ENCODE peak calls at places on chromosomes 7 and 10, in five cellular contexts. One of them, this sample, is unnamed.

GRCh38 chr10:42955493-42955889 is 121.4 kb upstream of the RET start:
- DNase-seq in Peyer's patch: no peak
- DNase-seq in endothelial cell of umbilical vein: no peak
- DNase-seq in AG04450: no peak
- DNase-seq in effector memory CD4-positive, alpha-beta T cell: no peak
- DNase-seq in this sample: peak; percentile 15

GRCh38 chr7:1720325-1720724 is 50.2 kb downstream of the ELFN1 start:
- DNase-seq in Peyer's patch: no peak
- DNase-seq in endothelial cell of umbilical vein: no peak
- DNase-seq in AG04450: no peak
- DNase-seq in effector memory CD4-positive, alpha-beta T cell: no peak
- DNase-seq in this sample: peak; percentile 31

GRCh38 chr10:11667756-11668155 is 56.3 kb upstream of the USP6NL start:
- DNase-seq in Peyer's patch: peak; percentile 46
- DNase-seq in endothelial cell of umbilical vein: no peak
- DNase-seq in AG04450: no peak
- DNase-seq in effector memory CD4-positive, alpha-beta T cell: no peak
- DNase-seq in this sample: no peak

GRCh38 chr10:6393168-6393567 is 186.9 kb downstream of the PRKCQ start:
- DNase-seq in Peyer's patch: no peak
- DNase-seq in endothelial cell of umbilical vein: no peak
- DNase-seq in AG04450: no peak
- DNase-seq in effector memory CD4-positive, alpha-beta T cell: no peak
- DNase-seq in this sample: no peak

GRCh38 chr10:42952931-42953683 is 123.8 kb upstream of the RET start:
- DNase-seq in Peyer's patch: peak; percentile 8
- DNase-seq in endothelial cell of umbilical vein: no peak
- DNase-seq in AG04450: no peak
- DNase-seq in effector memory CD4-positive, alpha-beta T cell: no peak
- DNase-seq in this sample: peak; percentile 41

GRCh38 chr7:37442268-37442667 is 6.4 kb downstream of the ELMO1 start:
- DNase-seq in Peyer's patch: no peak
- DNase-seq in endothelial cell of umbilical vein: peak; percentile 46
- DNase-seq in AG04450: no peak
- DNase-seq in effector memory CD4-positive, alpha-beta T cell: no peak
- DNase-seq in this sample: no peak

GRCh38 chr10:74901867-74902439 is 75.6 kb downstream of the KAT6B start:
- DNase-seq in Peyer's patch: no peak
- DNase-seq in endothelial cell of umbilical vein: no peak
- DNase-seq in AG04450: no peak
- DNase-seq in effector memory CD4-positive, alpha-beta T cell: no peak
- DNase-seq in this sample: no peak

GRCh38 chr10:5692476-5693358 is 8.1 kb downstream of the TASOR2 start:
- DNase-seq in Peyer's patch: peak; percentile 45
- DNase-seq in endothelial cell of umbilical vein: no peak
- DNase-seq in AG04450: no peak
- DNase-seq in effector memory CD4-positive, alpha-beta T cell: peak; percentile 39
- DNase-seq in this sample: peak; percentile 92

GRCh38 chr7:45901566-45901965 is 13.3 kb downstream of the IGFBP1 start:
- DNase-seq in Peyer's patch: no peak
- DNase-seq in endothelial cell of umbilical vein: no peak
- DNase-seq in AG04450: no peak
- DNase-seq in effector memory CD4-positive, alpha-beta T cell: no peak
- DNase-seq in this sample: no peak

GRCh38 chr7:73570977-73571376 is 7.4 kb downstream of the TBL2 start:
- DNase-seq in Peyer's patch: no peak
- DNase-seq in endothelial cell of umbilical vein: no peak
- DNase-seq in AG04450: no peak
- DNase-seq in effector memory CD4-positive, alpha-beta T cell: no peak
- DNase-seq in this sample: no peak

DNA sequence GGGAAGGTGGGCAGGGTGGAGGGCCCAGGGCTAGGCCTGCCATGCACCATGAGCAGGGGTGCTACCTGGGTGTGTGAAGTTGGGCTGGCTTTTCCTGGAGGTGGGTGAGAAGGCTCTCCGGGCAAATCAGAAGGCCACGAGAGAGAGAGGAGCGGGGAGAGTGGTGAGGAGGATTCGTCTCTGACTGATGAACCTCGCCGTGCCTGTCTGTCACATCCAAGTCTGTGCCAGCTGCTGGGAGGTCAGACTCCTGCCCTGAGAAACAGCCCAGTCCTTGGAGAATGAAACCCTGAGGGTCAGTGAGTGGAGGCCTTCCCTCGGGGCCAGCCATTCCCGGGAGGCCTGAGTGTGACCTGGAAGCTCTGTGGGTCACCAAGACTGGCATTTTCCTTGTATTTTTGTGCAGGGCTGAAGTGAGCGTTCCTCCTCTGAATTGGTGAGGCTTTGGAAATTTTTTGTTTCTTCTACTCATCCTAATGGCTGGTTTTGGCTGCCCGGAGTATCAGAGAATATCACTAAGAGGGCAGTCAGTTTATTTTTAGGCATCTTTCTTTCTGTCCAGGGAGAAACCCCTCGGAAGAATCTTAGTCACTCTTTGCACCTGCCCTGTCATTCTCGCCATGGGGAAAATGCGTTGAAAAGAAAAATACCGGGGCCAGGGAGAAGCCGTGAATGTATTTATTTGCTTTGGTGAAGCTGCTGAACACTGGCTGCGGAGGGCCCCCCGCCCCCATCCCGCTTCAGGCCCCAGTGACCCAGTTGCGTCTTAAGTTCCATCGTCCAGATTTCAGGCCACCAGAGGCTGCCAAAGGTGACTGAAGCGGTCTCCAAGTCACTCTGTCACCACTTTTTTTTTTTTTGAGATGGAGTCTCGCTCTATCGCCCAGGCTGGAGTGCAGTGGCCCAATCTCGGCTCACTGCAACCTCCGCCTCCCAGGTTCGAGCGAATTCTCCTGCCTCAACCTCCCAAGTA is 6.5 kb upstream of the AP5Z1 start:
- DNase-seq in Peyer's patch: no peak
- DNase-seq in endothelial cell of umbilical vein: no peak
- DNase-seq in AG04450: no peak
- DNase-seq in effector memory CD4-positive, alpha-beta T cell: no peak
- DNase-seq in this sample: peak; percentile 31
- H3K4me3 ChIP-seq in Peyer's patch: no peak overlapping the region
- H3K4me3 ChIP-seq in endothelial cell of umbilical vein: no peak overlapping the region
- H3K4me3 ChIP-seq in AG04450: no peak overlapping the region
- H3K4me3 ChIP-seq in effector memory CD4-positive, alpha-beta T cell: no peak overlapping the region
- H3K4me3 ChIP-seq in this sample: no peak overlapping the region

GRCh38 chr10:3889961-3890522 is 105.0 kb upstream of the KLF6 start:
- DNase-seq in Peyer's patch: no peak
- DNase-seq in endothelial cell of umbilical vein: peak; percentile 90
- DNase-seq in AG04450: no peak
- DNase-seq in effector memory CD4-positive, alpha-beta T cell: no peak
- DNase-seq in this sample: no peak

GRCh38 chr10:3886191-3886590 is 101.2 kb upstream of the KLF6 start:
- DNase-seq in Peyer's patch: no peak
- DNase-seq in endothelial cell of umbilical vein: no peak
- DNase-seq in AG04450: no peak
- DNase-seq in effector memory CD4-positive, alpha-beta T cell: no peak
- DNase-seq in this sample: peak; percentile 40

GRCh38 chr10:3887404-3887803 is 102.4 kb upstream of the KLF6 start:
- DNase-seq in Peyer's patch: no peak
- DNase-seq in endothelial cell of umbilical vein: no peak
- DNase-seq in AG04450: no peak
- DNase-seq in effector memory CD4-positive, alpha-beta T cell: no peak
- DNase-seq in this sample: no peak

GRCh38 chr10:3887885-3888476 is 103.0 kb upstream of the KLF6 start:
- DNase-seq in Peyer's patch: no peak
- DNase-seq in endothelial cell of umbilical vein: peak; percentile 97
- DNase-seq in AG04450: peak; percentile 57
- DNase-seq in effector memory CD4-positive, alpha-beta T cell: peak; percentile 75
- DNase-seq in this sample: no peak

DNA sequence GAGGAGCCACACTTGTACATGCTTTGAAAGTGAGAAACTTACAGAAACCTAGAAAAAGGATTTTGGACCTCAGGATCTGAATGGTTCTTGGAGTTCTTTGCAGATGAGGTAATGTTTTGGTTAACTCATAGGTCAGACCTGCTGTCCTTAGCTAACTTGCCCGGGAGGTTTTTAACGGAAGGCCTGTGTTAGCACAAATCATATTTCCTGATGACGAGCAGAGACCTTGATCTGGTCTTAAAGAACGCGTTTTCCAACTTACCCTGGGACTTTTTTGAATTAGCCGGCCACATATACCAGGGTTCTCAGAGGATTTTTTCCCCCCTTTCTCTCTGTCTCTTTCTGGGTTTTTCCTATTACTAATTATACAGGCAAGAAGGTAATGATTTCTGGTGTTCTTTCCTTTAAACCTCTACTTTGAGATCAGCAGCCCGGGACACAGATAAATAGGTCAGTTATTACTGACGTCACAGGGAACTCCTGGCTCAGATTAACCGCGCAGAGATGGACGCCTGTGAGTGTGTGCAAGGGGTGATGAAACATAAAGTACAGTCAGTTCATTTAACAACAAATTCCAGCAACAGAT is 101.8 kb upstream of the KLF6 start:
- DNase-seq in Peyer's patch: no peak
- DNase-seq in endothelial cell of umbilical vein: peak; percentile 93
- DNase-seq in AG04450: peak; percentile 78
- DNase-seq in effector memory CD4-positive, alpha-beta T cell: no peak
- DNase-seq in this sample: no peak
- H3K27ac ChIP-seq in Peyer's patch: peak overlapping the region; percentile 73
- H3K27ac ChIP-seq in endothelial cell of umbilical vein: peak overlapping the region; percentile 100
- H3K27ac ChIP-seq in AG04450: peak overlapping the region; percentile 81
- H3K27ac ChIP-seq in effector memory CD4-positive, alpha-beta T cell: peak overlapping the region; percentile 87
- H3K27ac ChIP-seq in this sample: peak overlapping the region; percentile 80

DNA sequence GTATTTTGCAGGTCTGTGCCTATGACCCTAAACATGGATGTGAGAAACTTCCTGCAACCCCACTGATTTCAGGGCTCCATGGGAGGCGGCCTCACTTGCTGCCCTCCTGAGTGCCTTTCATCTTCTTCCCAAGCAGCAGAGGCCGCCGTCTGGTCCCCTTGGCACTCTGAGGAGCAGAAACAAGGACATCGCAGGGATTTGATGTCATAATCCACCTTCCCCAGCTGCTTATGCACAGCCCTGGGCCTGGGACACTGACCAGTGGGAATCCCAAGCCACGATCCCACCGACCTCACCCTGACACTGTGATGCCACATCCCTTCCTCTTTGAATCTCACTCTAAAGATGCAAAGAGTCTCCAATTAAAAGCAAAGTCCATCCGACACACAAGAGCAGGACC is 7.7 kb downstream of the CAMK2G start:
- DNase-seq in Peyer's patch: no peak
- DNase-seq in endothelial cell of umbilical vein: no peak
- DNase-seq in AG04450: no peak
- DNase-seq in effector memory CD4-positive, alpha-beta T cell: no peak
- DNase-seq in this sample: no peak
- H3K4me3 ChIP-seq in Peyer's patch: no peak overlapping the region
- H3K4me3 ChIP-seq in endothelial cell of umbilical vein: no peak overlapping the region
- H3K4me3 ChIP-seq in AG04450: no peak overlapping the region
- H3K4me3 ChIP-seq in effector memory CD4-positive, alpha-beta T cell: no peak overlapping the region
- H3K4me3 ChIP-seq in this sample: no peak overlapping the region

GRCh38 chr7:149141893-149142292 is 5.4 kb upstream of the ZNF398 start:
- DNase-seq in Peyer's patch: no peak
- DNase-seq in endothelial cell of umbilical vein: no peak
- DNase-seq in AG04450: no peak
- DNase-seq in effector memory CD4-positive, alpha-beta T cell: no peak
- DNase-seq in this sample: no peak

GRCh38 chr7:149147730-149148653 is 739 bp downstream of the ZNF398 start:
- DNase-seq in Peyer's patch: peak; percentile 52
- DNase-seq in endothelial cell of umbilical vein: peak; percentile 74
- DNase-seq in AG04450: no peak
- DNase-seq in effector memory CD4-positive, alpha-beta T cell: peak; percentile 49
- DNase-seq in this sample: peak; percentile 93

GRCh38 chr7:149150981-149151380 is 3.7 kb downstream of the ZNF398 start:
- DNase-seq in Peyer's patch: no peak
- DNase-seq in endothelial cell of umbilical vein: no peak
- DNase-seq in AG04450: no peak
- DNase-seq in effector memory CD4-positive, alpha-beta T cell: no peak
- DNase-seq in this sample: no peak

GRCh38 chr7:149144996-149145850 is 2.0 kb upstream of the ZNF398 start:
- DNase-seq in Peyer's patch: no peak
- DNase-seq in endothelial cell of umbilical vein: no peak
- DNase-seq in AG04450: no peak
- DNase-seq in effector memory CD4-positive, alpha-beta T cell: no peak
- DNase-seq in this sample: no peak

DNA sequence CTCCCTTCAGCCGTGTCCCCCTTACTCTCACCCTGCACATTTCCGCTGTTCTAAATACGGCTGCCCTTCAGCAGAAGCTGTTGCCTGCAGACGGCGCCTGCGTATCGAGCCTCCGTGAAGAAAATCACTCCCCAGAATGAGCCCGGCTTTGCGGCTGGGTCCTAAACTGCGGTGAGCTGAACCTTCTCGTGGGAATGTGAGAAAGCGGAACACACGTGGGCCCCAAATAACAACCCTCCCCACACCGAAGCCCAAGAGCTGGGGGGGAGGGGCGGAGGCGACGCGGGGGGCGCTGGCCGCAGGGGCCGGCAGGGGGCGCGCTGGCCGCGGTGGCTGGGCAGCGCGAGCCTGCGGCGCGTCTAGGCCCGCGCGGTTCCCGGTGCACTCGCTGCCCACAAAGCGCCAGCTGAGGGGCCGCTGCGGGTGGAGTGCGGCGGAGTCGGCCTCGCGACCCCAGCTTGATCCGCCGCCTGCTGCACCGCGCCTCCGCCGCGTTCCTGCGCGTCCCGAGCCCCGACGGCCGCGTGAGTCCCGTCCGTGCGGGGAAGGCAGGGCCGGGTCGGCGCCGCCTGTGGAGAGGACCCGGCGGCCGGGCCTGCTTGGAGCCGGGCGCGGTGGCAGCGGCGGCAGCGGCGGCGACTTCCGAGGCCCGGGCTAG is at the start of gene ZNF398:
- DNase-seq in Peyer's patch: peak; percentile 84
- DNase-seq in endothelial cell of umbilical vein: peak; percentile 75
- DNase-seq in AG04450: no peak
- DNase-seq in effector memory CD4-positive, alpha-beta T cell: peak; percentile 69
- DNase-seq in this sample: peak; percentile 96
- H3K27ac ChIP-seq in Peyer's patch: peak within 1 kb of the TSS; percentile 95
- H3K27ac ChIP-seq in endothelial cell of umbilical vein: peak within 1 kb of the TSS; percentile 57
- H3K27ac ChIP-seq in AG04450: peak within 1 kb of the TSS; percentile 57
- H3K27ac ChIP-seq in effector memory CD4-positive, alpha-beta T cell: peak within 1 kb of the TSS; percentile 74
- H3K27ac ChIP-seq in this sample: peak within 1 kb of the TSS; percentile 91

GRCh38 chr10:72073677-72074412 is 14.5 kb downstream of the SPOCK2 start:
- DNase-seq in Peyer's patch: no peak
- DNase-seq in endothelial cell of umbilical vein: no peak
- DNase-seq in AG04450: no peak
- DNase-seq in effector memory CD4-positive, alpha-beta T cell: no peak
- DNase-seq in this sample: no peak

GRCh38 chr10:72074413-72075183 is 13.8 kb downstream of the SPOCK2 start:
- DNase-seq in Peyer's patch: no peak
- DNase-seq in endothelial cell of umbilical vein: no peak
- DNase-seq in AG04450: no peak
- DNase-seq in effector memory CD4-positive, alpha-beta T cell: no peak
- DNase-seq in this sample: no peak

GRCh38 chr10:72077275-72077990 is 10.9 kb downstream of the SPOCK2 start:
- DNase-seq in Peyer's patch: no peak
- DNase-seq in endothelial cell of umbilical vein: no peak
- DNase-seq in AG04450: no peak
- DNase-seq in effector memory CD4-positive, alpha-beta T cell: no peak
- DNase-seq in this sample: no peak

GRCh38 chr10:72076756-72077155 is 11.6 kb downstream of the SPOCK2 start:
- DNase-seq in Peyer's patch: no peak
- DNase-seq in endothelial cell of umbilical vein: no peak
- DNase-seq in AG04450: no peak
- DNase-seq in effector memory CD4-positive, alpha-beta T cell: no peak
- DNase-seq in this sample: no peak

GRCh38 chr10:72075184-72076115 is 12.9 kb downstream of the SPOCK2 start:
- DNase-seq in Peyer's patch: no peak
- DNase-seq in endothelial cell of umbilical vein: no peak
- DNase-seq in AG04450: no peak
- DNase-seq in effector memory CD4-positive, alpha-beta T cell: no peak
- DNase-seq in this sample: no peak
- H3K4me3 ChIP-seq in Peyer's patch: no peak overlapping the region
- H3K4me3 ChIP-seq in endothelial cell of umbilical vein: no peak overlapping the region
- H3K4me3 ChIP-seq in AG04450: no peak overlapping the region
- H3K4me3 ChIP-seq in effector memory CD4-positive, alpha-beta T cell: no peak overlapping the region
- H3K4me3 ChIP-seq in this sample: no peak overlapping the region